ENCODE peak calls at places on chromosomes 4 and X, in eight cellular contexts. I is pancreas; K is mesothelial cell of epicardium; Q is endothelial cell; A is MCF 10A; V is stimulated activated CD8-positive, alpha-beta memory T cell treated with anti-CD3 and anti-CD28 coated beads, Interleukin-7, amount 100 ng/mL, for 24 hours; O is CD4-positive, alpha-beta memory T cell; T is activated naive CD8-positive, alpha-beta T cell treated with anti-CD3 and anti-CD28 coated beads, Interleukin-2, amount 50 U/mL, for 24 hours. Y is an unnamed sample.

GRCh38 chrX:153184787-153185186 is 5.7 kb downstream of the MAGEA1 start:
- DNase-seq in V (no peak), Q (no peak), A (no peak), I (no peak), K (no peak), T (no peak), O (no peak), Y (no peak)

GRCh38 chr4:101418055-101418454 is 70.7 kb upstream of the PPP3CA start:
- DNase-seq in I (no peak), K (no peak), Q (no peak), T (peak), V (no peak), O (peak), A (no peak), Y (peak)

GRCh38 chr4:89036535-89036934 is 20.4 kb downstream of the FAM13A start:
- DNase-seq in Q (no peak), I (no peak), V (no peak), O (no peak), T (no peak), K (no peak), A (no peak), Y (no peak)

GRCh38 chr4:176964116-176964691 is 171.5 kb upstream of the VEGFC start:
- DNase-seq in Q (no peak), A (peak), V (no peak), O (no peak), I (no peak), T (no peak), K (no peak), Y (no peak)

GRCh38 chrX:1466971-1467561 is 14.4 kb upstream of the ASMTL start:
- DNase-seq in Q (no peak), A (no peak), K (peak), V (no peak), T (peak), I (no peak), O (peak), Y (peak)

GRCh38 chr4:61545902-61546498 is 345.9 kb downstream of the ADGRL3 start:
- DNase-seq in O (no peak), T (no peak), I (no peak), V (no peak), Q (no peak), K (no peak), A (no peak), Y (no peak)

GRCh38 chr4:18445110-18445509 is 423.6 kb upstream of the LCORL start:
- DNase-seq in Q (no peak), I (no peak), K (no peak), A (no peak), T (no peak), O (no peak), V (no peak), Y (no peak)

GRCh38 chr4:113157086-113157857 is 107.8 kb downstream of the ANK2 start:
- DNase-seq in O (no peak), T (no peak), K (no peak), Q (no peak), V (no peak), A (no peak), I (no peak), Y (no peak)

GRCh38 chrX:34859191-34859590 is 83.4 kb upstream of the FAM47B start:
- DNase-seq in K (no peak), V (no peak), A (no peak), T (no peak), Q (no peak), I (no peak), O (no peak), Y (no peak)

GRCh38 chr4:145069361-145069760 is 28.6 kb downstream of the ANAPC10 start:
- DNase-seq in O (no peak), I (no peak), Q (no peak), A (peak), K (no peak), V (no peak), T (no peak), Y (no peak)

GRCh38 chrX:2782171-2782570 is 30.3 kb downstream of the XG start:
- DNase-seq in Q (no peak), T (no peak), K (no peak), I (no peak), V (no peak), A (no peak), O (no peak), Y (no peak)

GRCh38 chr4:139589619-139590018 is 33.6 kb upstream of the SETD7 start:
- DNase-seq in A (no peak), O (no peak), K (no peak), Q (no peak), V (no peak), I (no peak), T (no peak), Y (no peak)

GRCh38 chrX:27236681-27237080 is 226.5 kb downstream of the PPP4R3C start:
- DNase-seq in O (no peak), V (no peak), T (no peak), Q (no peak), A (no peak), K (no peak), I (no peak), Y (no peak)

GRCh38 chrX:7062276-7062675 is 85.2 kb upstream of the STS start:
- DNase-seq in A (peak), K (no peak), I (no peak), T (no peak), V (no peak), Q (no peak), O (no peak), Y (no peak)

GRCh38 chrX:130091976-130092522 is 18.2 kb downstream of the ELF4 start:
- DNase-seq in O (peak), I (no peak), Q (peak), V (peak), K (no peak), T (peak), A (no peak), Y (peak)

GRCh38 chrX:31007347-31007746 is 64.5 kb downstream of the FTHL17 start:
- DNase-seq in O (no peak), A (no peak), Q (no peak), T (no peak), K (no peak), I (no peak), V (no peak), Y (no peak)

GRCh38 chrX:74422576-74423288 is 1.4 kb downstream of the SLC16A2 start:
- DNase-seq in I (peak), K (peak), A (peak), Q (peak), O (no peak), T (peak), V (no peak), Y (peak)

GRCh38 chr4:140426610-140427103 is 791 bp downstream of the CLGN start:
- DNase-seq in O (no peak), I (no peak), A (no peak), Q (peak), V (no peak), T (peak), K (no peak), Y (no peak)

GRCh38 chr4:47050986-47051725 is 19.8 kb downstream of the GABRB1 start:
- DNase-seq in Q (no peak), A (no peak), K (no peak), V (no peak), O (no peak), T (no peak), I (no peak), Y (no peak)

GRCh38 chr4:181319629-181320028 is 923.6 kb upstream of the TENM3 start:
- DNase-seq in Q (no peak), A (no peak), V (no peak), T (no peak), K (no peak), I (no peak), O (no peak), Y (no peak)